ENCODE peak calls at places on chromosomes 11 and 22, in six cellular contexts. B is AG09309; R is mammary epithelial cell; L is activated CD4-positive, alpha-beta memory T cell treated with anti-CD3 and anti-CD28 coated beads, Interleukin-2, amount 10 ng/mL, durations not matched to agents 7 days and 5 days; A is heart left ventricle; X is M059J. Q is an unnamed sample.

GRCh38 chr11:111694851-111695250 is 71.3 kb downstream of the PPP2R1B start:
- DNase-seq in B (peak), R (no peak), L (no peak), A (no peak), X (peak), Q (no peak)

GRCh38 chr11:13222285-13222684 is 55.3 kb upstream of the BMAL1 start:
- DNase-seq in B (no peak), R (peak), L (no peak), A (no peak), X (peak), Q (no peak)

GRCh38 chr22:26656896-26657851 is at the start of gene MIAT:
- DNase-seq in B (no peak), R (no peak), L (peak), A (no peak), X (no peak), Q (no peak)

GRCh38 chr11:36212507-36212906 is 76.7 kb downstream of the COMMD9 start:
- DNase-seq in B (no peak), R (no peak), L (no peak), A (no peak), X (no peak), Q (no peak)

GRCh38 chr11:10909141-10909883 is 51.5 kb upstream of the ZBED5 start:
- DNase-seq in B (no peak), R (peak), L (no peak), A (no peak), X (peak), Q (no peak)

GRCh38 chr11:109772846-109773400 is 320.3 kb upstream of the ZC3H12C start:
- DNase-seq in B (no peak), R (no peak), L (no peak), A (no peak), X (no peak), Q (no peak)

GRCh38 chr11:90134420-90135003 is at the start of gene NAALAD2:
- DNase-seq in B (no peak), R (no peak), L (no peak), A (peak), X (peak), Q (no peak)

GRCh38 chr22:44663256-44663999 is 38.6 kb upstream of the PRR5 start:
- DNase-seq in B (no peak), R (no peak), L (no peak), A (no peak), X (no peak), Q (no peak)

GRCh38 chr11:117973446-117973922 is 12.7 kb upstream of the IL10RA start:
- DNase-seq in B (no peak), R (no peak), L (no peak), A (no peak), X (no peak), Q (no peak)

GRCh38 chr11:66845143-66845875 is 2.1 kb downstream of the RCE1 start:
- DNase-seq in B (no peak), R (no peak), L (no peak), A (no peak), X (no peak), Q (no peak)

GRCh38 chr11:35539781-35540281 is 14.4 kb upstream of the PAMR1 start:
- DNase-seq in B (peak), R (peak), L (no peak), A (peak), X (peak), Q (no peak)

GRCh38 chr11:12395333-12395732 is 18.0 kb downstream of the PARVA start:
- DNase-seq in B (no peak), R (no peak), L (no peak), A (no peak), X (no peak), Q (no peak)

GRCh38 chr11:47395225-47396048 is 13.0 kb upstream of the SLC39A13 start:
- DNase-seq in B (no peak), R (no peak), L (no peak), A (peak), X (no peak), Q (no peak)

GRCh38 chr11:129374081-129374992 is 1.3 kb upstream of the BARX2 start:
- DNase-seq in B (no peak), R (no peak), L (no peak), A (no peak), X (no peak), Q (no peak)

GRCh38 chr11:114296190-114296978 is at the start of gene NNMT:
- DNase-seq in B (peak), R (peak), L (no peak), A (peak), X (peak), Q (no peak)

GRCh38 chr22:50609599-50609998 is 9.0 kb downstream of the MAPK8IP2 start:
- DNase-seq in B (no peak), R (no peak), L (no peak), A (no peak), X (no peak), Q (no peak)

GRCh38 chr11:126830216-126830615 is 170.4 kb downstream of the KIRREL3 start:
- DNase-seq in B (no peak), R (no peak), L (no peak), A (no peak), X (no peak), Q (no peak)

GRCh38 chr11:69540118-69541000 is 58.9 kb downstream of the LINC01488 start:
- DNase-seq in B (no peak), R (no peak), L (no peak), A (peak), X (peak), Q (no peak)

GRCh38 chr11:114183041-114183511 is 113.1 kb upstream of the NNMT start:
- DNase-seq in B (no peak), R (no peak), L (peak), A (no peak), X (no peak), Q (peak)

GRCh38 chr11:46391578-46392420 is at the start of gene CHRM4:
- DNase-seq in B (no peak), R (peak), L (peak), A (no peak), X (peak), Q (no peak)

GRCh38 chr11:102546923-102547471 is 16.4 kb upstream of the MMP7 start:
- DNase-seq in B (no peak), R (no peak), L (no peak), A (no peak), X (peak), Q (no peak)

GRCh38 chr11:110431212-110432073 is 1.7 kb downstream of the FDX1 start:
- DNase-seq in B (no peak), R (peak), L (no peak), A (no peak), X (peak), Q (no peak)

GRCh38 chr22:49234459-49234858 is 593.2 kb downstream of the BRD1 start:
- DNase-seq in B (no peak), R (no peak), L (no peak), A (no peak), X (no peak), Q (no peak)

GRCh38 chr11:35145249-35145648 is 6.3 kb downstream of the CD44 start:
- DNase-seq in B (no peak), R (no peak), L (peak), A (no peak), X (peak), Q (no peak)

GRCh38 chr11:84140386-84141169 is 854.4 kb upstream of the CCDC90B start:
- DNase-seq in B (no peak), R (no peak), L (no peak), A (no peak), X (no peak), Q (no peak)

GRCh38 chr11:449889-450808 is at the start of gene PTDSS2:
- DNase-seq in B (peak), R (peak), L (peak), A (peak), X (peak), Q (peak)

GRCh38 chr22:39283312-39284141 is 35.9 kb downstream of the RPL3 start:
- DNase-seq in B (no peak), R (peak), L (no peak), A (peak), X (peak), Q (no peak)

GRCh38 chr22:29994027-29994715 is 86.1 kb upstream of the HORMAD2 start:
- DNase-seq in B (no peak), R (peak), L (no peak), A (no peak), X (peak), Q (no peak)

GRCh38 chr11:3955299-3955665 is 99.8 kb downstream of the STIM1 start:
- DNase-seq in B (no peak), R (peak), L (no peak), A (no peak), X (no peak), Q (no peak)

GRCh38 chr11:65882191-65883057 is 2.8 kb downstream of the CTSW start:
- DNase-seq in B (no peak), R (no peak), L (no peak), A (no peak), X (no peak), Q (no peak)

GRCh38 chr11:2202071-2202899 is 30.7 kb upstream of the TH start:
- DNase-seq in B (no peak), R (peak), L (no peak), A (peak), X (no peak), Q (peak)

GRCh38 chr11:78795862-78796261 is 221.2 kb upstream of the NARS2 start:
- DNase-seq in B (no peak), R (no peak), L (no peak), A (no peak), X (peak), Q (no peak)

GRCh38 chr11:62553839-62554361 is 7.3 kb upstream of the AHNAK start:
- DNase-seq in B (peak), R (peak), L (no peak), A (no peak), X (peak), Q (no peak)

GRCh38 chr11:73201249-73201648 is 16.8 kb upstream of the P2RY2 start:
- DNase-seq in B (no peak), R (no peak), L (no peak), A (no peak), X (no peak), Q (no peak)

Q was measured in Jurkat, Clone E6-1.